ENCODE peak calls at places on chromosome 13, in four cellular contexts. I is NCI-H1930, N is stomach, V is fibroblast of mammary gland. S is an unnamed sample.

GRCh38 chr13:41457589-41458186 is 338 bp downstream of the RGCC start:
- DNase-seq in I (no peak), N (no peak), V (no peak), S (no peak)

GRCh38 chr13:99468971-99469545 is 32.2 kb upstream of the TM9SF2 start:
- DNase-seq in I (no peak), N (no peak), V (peak), S (no peak)

GRCh38 chr13:83167203-83167602 is 715.1 kb downstream of the SLITRK1 start:
- DNase-seq in I (no peak), N (no peak), V (no peak), S (no peak)

GRCh38 chr13:53126803-53127202 is 98.2 kb downstream of the OLFM4 start:
- DNase-seq in I (no peak), N (no peak), V (peak), S (no peak)

GRCh38 chr13:113493315-113493951 is 2.9 kb upstream of the DCUN1D2 start:
- DNase-seq in I (no peak), N (no peak), V (peak), S (no peak)

GRCh38 chr13:19810996-19811881 is 28.5 kb upstream of the PSPC1 start:
- DNase-seq in I (no peak), N (no peak), V (peak), S (no peak)

GRCh38 chr13:20749377-20749776 is 24.4 kb downstream of the EEF1AKMT1 start:
- DNase-seq in I (no peak), N (no peak), V (no peak), S (no peak)

GRCh38 chr13:95354680-95355487 is 53.6 kb upstream of the ABCC4 start:
- DNase-seq in I (no peak), N (peak), V (no peak), S (no peak)

GRCh38 chr13:47858678-47859050 is 142.4 kb downstream of the SUCLA2 start:
- DNase-seq in I (no peak), N (no peak), V (peak), S (no peak)

GRCh38 chr13:26961890-26962615 is 201.5 kb upstream of the GPR12 start:
- DNase-seq in I (no peak), N (peak), V (no peak), S (peak)

GRCh38 chr13:76825415-76825814 is 60.8 kb downstream of the KCTD12 start:
- DNase-seq in I (no peak), N (no peak), V (no peak), S (no peak)

GRCh38 chr13:32669030-32669646 is 82.9 kb downstream of the PDS5B start:
- DNase-seq in I (peak), N (no peak), V (peak), S (no peak)

GRCh38 chr13:106786006-106786579 is 218.2 kb upstream of the ARGLU1 start:
- DNase-seq in I (no peak), N (no peak), V (no peak), S (no peak)

GRCh38 chr13:113763254-113763653 is 4.2 kb downstream of the TMEM255B start:
- DNase-seq in I (no peak), N (peak), V (no peak), S (no peak)

GRCh38 chr13:102580552-102581169 is 16.1 kb upstream of the TPP2 start:
- DNase-seq in I (peak), N (no peak), V (peak), S (no peak)

GRCh38 chr13:78610381-78610883 is 7.1 kb upstream of the POU4F1 start:
- DNase-seq in I (no peak), N (no peak), V (peak), S (no peak)

GRCh38 chr13:36082396-36082795 is 48.8 kb downstream of the DCLK1 start:
- DNase-seq in I (no peak), N (no peak), V (peak), S (no peak)

GRCh38 chr13:66074018-66074615 is 1156.0 kb downstream of the PCDH9 start:
- DNase-seq in I (no peak), N (no peak), V (no peak), S (no peak)

GRCh38 chr13:54980651-54981050 is 1952.0 kb downstream of the OLFM4 start:
- DNase-seq in I (no peak), N (no peak), V (no peak), S (no peak)

GRCh38 chr13:92896842-92897241 is 329.8 kb upstream of the GPC6 start:
- DNase-seq in I (no peak), N (no peak), V (peak), S (no peak)

GRCh38 chr13:28820099-28821051 is at the start of gene MTUS2:
- DNase-seq in I (peak), N (no peak), V (no peak), S (no peak)

GRCh38 chr13:111407381-111408131 is 87.1 kb downstream of the TEX29 start:
- DNase-seq in I (no peak), N (no peak), V (no peak), S (no peak)

GRCh38 chr13:51057001-51057400 is 54.1 kb downstream of the C13orf42 start:
- DNase-seq in I (no peak), N (no peak), V (no peak), S (no peak)

GRCh38 chr13:52010890-52011689 is at the start of gene ATP7B:
- DNase-seq in I (no peak), N (no peak), V (no peak), S (peak)

GRCh38 chr13:73287871-73288270 is 229.1 kb downstream of the KLF5 start:
- DNase-seq in I (no peak), N (no peak), V (no peak), S (no peak)

GRCh38 chr13:110137677-110138008 is 169.3 kb downstream of the COL4A1 start:
- DNase-seq in I (peak), N (no peak), V (peak), S (peak)

GRCh38 chr13:90696656-90697055 is 650.8 kb upstream of the MIR17HG start:
- DNase-seq in I (no peak), N (no peak), V (peak), S (no peak)

GRCh38 chr13:69947577-69947976 is 160.0 kb upstream of the ATXN8OS start:
- DNase-seq in I (no peak), N (no peak), V (no peak), S (no peak)

S was measured in transverse colon.